ENCODE peak calls at places on chromosomes 13 and 19, in five cellular contexts. B is HepG2, O is K562, H is SK-N-SH, K is GM12878. A is an unnamed sample.

GRCh38 chr19:2252481-2253105 is 3.5 kb downstream of the AMH start:
- DNase-seq in H (peak), K (no peak), O (no peak), B (no peak), A (no peak)

GRCh38 chr13:38202730-38203129 is 146.9 kb upstream of the UFM1 start:
- DNase-seq in K (no peak), B (no peak), O (no peak), H (no peak), A (no peak)

GRCh38 chr19:30681162-30681996 is 309.2 kb downstream of the ZNF536 start:
- DNase-seq in H (no peak), K (no peak), B (no peak), O (no peak), A (no peak)

GRCh38 chr13:72983085-72983768 is 75.6 kb upstream of the KLF5 start:
- DNase-seq in B (peak), O (no peak), K (no peak), H (no peak), A (no peak)

GRCh38 chr19:10422846-10423245 is 2.5 kb downstream of the PDE4A start:
- DNase-seq in O (no peak), K (no peak), B (no peak), H (peak), A (no peak)

GRCh38 chr13:59477011-59477410 is 686.7 kb downstream of the DIAPH3 start:
- DNase-seq in H (no peak), K (no peak), B (peak), O (peak), A (no peak)

GRCh38 chr13:91153372-91153771 is 194.1 kb upstream of the MIR17HG start:
- DNase-seq in B (no peak), K (no peak), O (no peak), H (no peak), A (no peak)

GRCh38 chr13:110379905-110380341 is 72.8 kb downstream of the COL4A2 start:
- DNase-seq in B (no peak), K (no peak), H (no peak), O (no peak), A (no peak)

GRCh38 chr19:8610041-8610927 is at the start of gene ADAMTS10:
- DNase-seq in H (peak), B (no peak), O (peak), K (no peak), A (peak)

GRCh38 chr19:49213791-49214190 is 56.2 kb downstream of the TRPM4 start:
- DNase-seq in B (no peak), K (no peak), O (peak), H (no peak), A (no peak)

GRCh38 chr19:12779162-12779993 is 4.0 kb upstream of the HOOK2 start:
- DNase-seq in K (no peak), H (peak), B (peak), O (no peak), A (no peak)

GRCh38 chr13:101231751-101232428 is 184.4 kb downstream of the NALCN start:
- DNase-seq in O (no peak), B (no peak), K (no peak), H (no peak), A (no peak)

GRCh38 chr13:76019421-76020044 is 383.4 kb downstream of the LMO7 start:
- DNase-seq in H (peak), B (peak), O (no peak), K (no peak), A (no peak)

GRCh38 chr13:29922896-29923295 is 72.5 kb upstream of the UBL3 start:
- DNase-seq in H (no peak), O (no peak), B (no peak), K (no peak), A (no peak)

GRCh38 chr13:32976046-32976781 is 40.0 kb upstream of the KL start:
- DNase-seq in K (no peak), O (no peak), H (no peak), B (no peak), A (no peak)

GRCh38 chr19:36748431-36749275 is 24.0 kb downstream of the ZNF850 start:
- DNase-seq in O (no peak), K (no peak), B (no peak), H (no peak), A (no peak)

GRCh38 chr19:41376241-41376997 is at the start of gene TMEM91:
- DNase-seq in H (peak), K (no peak), B (no peak), O (peak), A (no peak)

GRCh38 chr13:97241761-97242160 is 19.6 kb downstream of the MBNL2 start:
- DNase-seq in B (no peak), K (no peak), O (no peak), H (no peak), A (no peak)

GRCh38 chr19:7869910-7870511 is 4.2 kb downstream of the PRR36 start:
- DNase-seq in O (peak), K (no peak), H (peak), B (peak), A (no peak)

GRCh38 chr13:45292176-45292575 is 48.8 kb downstream of the TPT1 start:
- DNase-seq in K (no peak), B (no peak), H (no peak), O (no peak), A (no peak)

GRCh38 chr19:17420267-17420924 is 549 bp downstream of the MVB12A start:
- DNase-seq in H (peak), K (no peak), O (peak), B (no peak), A (no peak)

GRCh38 chr19:28449803-28450202 is 763.1 kb downstream of the UQCRFS1 start:
- DNase-seq in H (no peak), B (no peak), O (no peak), K (no peak), A (no peak)

GRCh38 chr13:97072297-97072696 is 78.0 kb upstream of the OXGR1 start:
- DNase-seq in B (no peak), O (no peak), H (no peak), K (no peak), A (no peak)

GRCh38 chr13:81757348-81757950 is 1416.5 kb upstream of the SPRY2 start:
- DNase-seq in H (no peak), B (no peak), O (no peak), K (no peak), A (no peak)

GRCh38 chr13:97658556-97658955 is 224.6 kb downstream of the RAP2A start:
- DNase-seq in K (no peak), O (no peak), H (no peak), B (no peak), A (no peak)

GRCh38 chr19:55913643-55914268 is 18.4 kb downstream of the NLRP13 start:
- DNase-seq in K (no peak), B (no peak), O (peak), H (peak), A (peak)

GRCh38 chr13:103140001-103140671 is 73.9 kb upstream of the SLC10A2 start:
- DNase-seq in B (peak), O (peak), K (peak), H (peak), A (peak)
- TF ChIP-seq REST in B (no peak), O (no peak), K (no peak), H (no peak), A (no peak)

GRCh38 chr13:103788061-103788652 is 721.9 kb upstream of the SLC10A2 start:
- DNase-seq in K (no peak), O (no peak), H (no peak), B (no peak), A (no peak)
- TF ChIP-seq CTCF in K (no peak), O (no peak), H (no peak), B (no peak), A (no peak)

GRCh38 chr13:113304121-113304520 is 7.1 kb downstream of the LAMP1 start:
- DNase-seq in O (no peak), B (no peak), H (no peak), K (no peak), A (no peak)

GRCh38 chr13:113307491-113307890 is 10.5 kb downstream of the LAMP1 start:
- DNase-seq in H (no peak), O (no peak), B (no peak), K (no peak), A (no peak)

GRCh38 chr13:113309481-113309880 is 12.4 kb downstream of the LAMP1 start:
- DNase-seq in H (no peak), O (no peak), B (no peak), K (no peak), A (no peak)

GRCh38 chr13:113302940-113303339 is 5.9 kb downstream of the LAMP1 start:
- DNase-seq in O (no peak), H (no peak), K (no peak), B (no peak), A (no peak)

DNA sequence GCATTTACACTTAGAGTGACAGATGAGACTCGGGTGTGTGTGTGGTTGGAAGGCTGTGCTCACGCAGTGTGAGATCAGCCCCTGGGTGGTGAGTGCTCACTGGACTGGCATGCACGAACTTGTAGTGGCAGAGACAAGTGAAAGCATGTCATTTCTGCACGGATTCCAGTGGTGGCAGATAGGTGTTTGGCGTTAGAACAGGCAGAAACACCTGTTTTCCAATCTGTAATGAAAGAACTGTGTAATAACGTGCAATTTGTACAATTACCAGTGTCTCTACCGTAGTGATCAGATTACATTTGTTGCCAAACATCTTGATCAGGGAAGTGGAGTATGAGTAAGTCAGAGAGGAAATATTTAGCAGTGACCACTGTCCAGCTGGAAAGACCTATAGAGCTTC is 8.2 kb downstream of the LAMP1 start:
- DNase-seq in K (no peak), H (no peak), B (no peak), O (no peak), A (no peak)
- TF ChIP-seq GABPA in K (no peak), H (no peak), B (no peak), O (no peak), A (no peak)

DNA sequence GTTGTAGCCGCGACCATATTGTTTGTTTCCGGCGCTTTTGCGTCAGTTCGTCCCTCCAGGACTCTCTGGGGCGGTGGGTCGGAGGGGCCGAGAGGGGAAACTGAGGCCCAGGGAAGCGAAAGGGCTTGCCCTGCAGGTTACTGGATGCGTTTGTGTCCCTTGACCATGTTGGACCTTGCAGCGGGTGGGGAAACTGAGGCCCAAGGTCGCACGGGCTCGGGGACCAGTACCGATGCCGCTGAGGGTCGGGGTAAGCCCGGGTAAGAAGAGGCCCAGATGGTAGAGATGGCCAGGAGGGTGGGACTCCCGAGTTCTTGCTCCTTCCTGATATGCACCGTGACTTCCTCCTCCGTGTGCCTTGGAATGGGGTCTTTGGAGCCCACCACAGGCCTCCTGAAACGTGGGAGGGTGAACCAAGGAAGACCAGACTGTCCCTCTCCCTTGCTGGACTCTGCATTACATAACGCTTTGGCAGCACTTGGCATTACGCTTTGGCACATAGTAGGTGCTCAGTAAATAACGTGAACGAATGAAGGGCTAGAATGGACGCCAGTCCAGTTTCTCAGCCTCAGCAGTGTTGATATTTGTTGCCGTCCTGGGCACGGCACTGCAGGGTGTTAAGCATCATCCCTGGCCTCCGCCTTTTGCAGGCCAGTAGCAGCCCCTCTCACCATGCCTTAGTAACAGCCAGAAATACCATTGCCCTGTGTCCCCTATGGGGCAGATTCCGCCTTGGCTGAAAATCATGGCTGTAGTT is 743 bp downstream of the CHAF1A start:
- DNase-seq in K (no peak), H (no peak), B (no peak), O (no peak), A (no peak)
- TF ChIP-seq REST in K (no peak), H (no peak), B (no peak), O (no peak), A (no peak)

GRCh38 chr19:6018786-6019185 is 40.8 kb upstream of the RANBP3 start:
- DNase-seq in K (no peak), B (no peak), O (peak), H (peak), A (no peak)
- TF ChIP-seq CTCF in K (peak), B (peak), O (peak), H (no peak), A (no peak)

A was measured in HL-60.